ENCODE peak calls at places on chromosome 5, in four cellular contexts. C is choroid plexus epithelial cell, H is OCI-M1, R is BE2C. Y is an unnamed sample.

GRCh38 chr5:177434437-177434836 is 8.0 kb downstream of the GRK6 start:
- DNase-seq in H (no peak), R (no peak), C (no peak), Y (no peak)

GRCh38 chr5:175829718-175830585 is 41.4 kb upstream of the CPLX2 start:
- DNase-seq in C (no peak), R (no peak), H (no peak), Y (no peak)

GRCh38 chr5:160303690-160304089 is 8.7 kb downstream of the CCNJL start:
- DNase-seq in R (no peak), C (no peak), H (no peak), Y (no peak)

GRCh38 chr5:14201325-14202061 is 58.4 kb downstream of the TRIO start:
- DNase-seq in C (peak; percentile 83), H (no peak), R (no peak), Y (no peak)

GRCh38 chr5:128825826-128826225 is 139.5 kb upstream of the SLC27A6 start:
- DNase-seq in R (no peak), C (peak; percentile 37), H (no peak), Y (no peak)

GRCh38 chr5:93404246-93404645 is 176.8 kb downstream of the NR2F1-AS1 start:
- DNase-seq in H (peak; percentile 68), C (peak; percentile 47), R (no peak), Y (no peak)

GRCh38 chr5:96796434-96796833 is 11.3 kb downstream of the ERAP1 start:
- DNase-seq in R (no peak), H (no peak), C (no peak), Y (no peak)

GRCh38 chr5:175027390-175027789 is 303.0 kb downstream of the MSX2 start:
- DNase-seq in H (peak; percentile 75), R (no peak), C (no peak), Y (no peak)

GRCh38 chr5:9712506-9713285 is 82.5 kb upstream of the TAS2R1 start:
- DNase-seq in H (no peak), C (peak; percentile 67), R (no peak), Y (no peak)

GRCh38 chr5:122313001-122313402 is 965 bp downstream of the SNCAIP start:
- DNase-seq in H (no peak), C (peak; percentile 59), R (no peak), Y (peak; percentile 57)

GRCh38 chr5:172245823-172246222 is 37.7 kb downstream of the UBTD2 start:
- DNase-seq in R (no peak), C (peak; percentile 4), H (no peak), Y (no peak)

GRCh38 chr5:82156876-82157275 is 121.3 kb downstream of the RPS23 start:
- DNase-seq in H (no peak), C (no peak), R (no peak), Y (no peak)

GRCh38 chr5:104146652-104147051 is 584.1 kb upstream of the NUDT12 start:
- DNase-seq in H (peak; percentile 25), C (peak; percentile 24), R (no peak), Y (no peak)

GRCh38 chr5:89471556-89471955 is 588.6 kb upstream of the MEF2C start:
- DNase-seq in C (peak; percentile 20), R (no peak), H (no peak), Y (no peak)

GRCh38 chr5:154483654-154484392 is 5.8 kb upstream of the HAND1 start:
- DNase-seq in H (no peak), R (no peak), C (no peak), Y (no peak)

GRCh38 chr5:176750144-176750543 is 60.2 kb upstream of the UNC5A start:
- DNase-seq in R (no peak), C (no peak), H (no peak), Y (no peak)

GRCh38 chr5:66238435-66238834 is 94.3 kb downstream of the SREK1 start:
- DNase-seq in C (no peak), H (no peak), R (no peak), Y (no peak)

Y was measured in left lung.